ENCODE peak calls at places on chromosomes 4 and X, in eight cellular contexts. H, O, M, G, P, Z, N and W are unnamed samples.

GRCh38 chr4:1002131-1002630 is 9.0 kb upstream of the SLC26A1 start:
- DNase-seq in Z (peak), N (no peak), G (no peak), P (no peak), H (no peak), M (no peak), O (no peak), W (no peak)

GRCh38 chr4:80098635-80099034 is 25.6 kb upstream of the ANTXR2 start:
- DNase-seq in N (no peak), G (no peak), M (no peak), H (no peak), P (no peak), O (no peak), Z (no peak), W (no peak)

GRCh38 chrX:97399400-97399799 is 515.7 kb downstream of the RPA4 start:
- DNase-seq in M (no peak), Z (peak), P (no peak), G (peak), O (no peak), H (no peak), N (no peak), W (no peak)

GRCh38 chrX:114903618-114904017 is 113.8 kb downstream of the IL13RA2 start:
- DNase-seq in G (no peak), M (no peak), Z (no peak), N (no peak), H (no peak), O (no peak), P (no peak), W (no peak)

GRCh38 chr4:126750723-126751122 is 882.0 kb upstream of the INTU start:
- DNase-seq in Z (no peak), M (no peak), P (no peak), G (no peak), O (no peak), N (no peak), H (no peak), W (no peak)

GRCh38 chr4:77927991-77928925 is 65.6 kb downstream of the MRPL1 start:
- DNase-seq in P (no peak), M (peak), O (no peak), H (no peak), Z (no peak), N (no peak), G (peak), W (peak)

GRCh38 chr4:129109965-129110824 is 14.2 kb downstream of the C4orf33 start:
- DNase-seq in M (no peak), O (no peak), P (no peak), Z (no peak), G (no peak), H (no peak), N (no peak), W (no peak)

GRCh38 chrX:42396136-42396535 is 381.8 kb downstream of the PPP1R2C start:
- DNase-seq in G (no peak), N (no peak), M (no peak), P (no peak), O (no peak), H (no peak), Z (no peak), W (no peak)

GRCh38 chr4:151745727-151746231 is 15.0 kb downstream of the GATB start:
- DNase-seq in N (no peak), O (no peak), M (no peak), Z (peak), P (no peak), G (no peak), H (no peak), W (no peak)